ENCODE peak calls at places on chromosomes 16 and 17, in eight cellular contexts. T, L, E, A, H, Q, D and S are unnamed samples.

GRCh38 chr16:24975428-24975889 is 39.7 kb downstream of the ARHGAP17 start:
- DNase-seq in T (no peak), L (no peak), E (no peak), A (no peak), H (no peak), Q (peak), D (peak), S (peak)

GRCh38 chr17:15490634-15491261 is 23.3 kb upstream of the CDRT4 start:
- DNase-seq in T (no peak), L (peak), E (peak), A (peak), H (peak), Q (no peak), D (no peak), S (no peak)

GRCh38 chr17:11880714-11881113 is 116.6 kb downstream of the ZNF18 start:
- DNase-seq in T (peak), L (no peak), E (no peak), A (peak), H (no peak), Q (peak), D (no peak), S (no peak)

GRCh38 chr17:45818041-45818440 is 26.6 kb upstream of the SPPL2C start:
- DNase-seq in T (no peak), L (no peak), E (no peak), A (no peak), H (no peak), Q (no peak), D (no peak), S (no peak)

GRCh38 chr16:268141-269053 is 7.3 kb downstream of the RGS11 start:
- DNase-seq in T (no peak), L (no peak), E (no peak), A (no peak), H (no peak), Q (no peak), D (no peak), S (no peak)

GRCh38 chr17:70375406-70375805 is 206.1 kb downstream of the KCNJ2 start:
- DNase-seq in T (no peak), L (no peak), E (no peak), A (no peak), H (no peak), Q (no peak), D (no peak), S (no peak)

GRCh38 chr16:85149776-85150175 is 37.5 kb upstream of the CIBAR2 start:
- DNase-seq in T (no peak), L (no peak), E (peak), A (no peak), H (no peak), Q (no peak), D (no peak), S (no peak)

GRCh38 chr17:14854691-14855090 is 410.4 kb downstream of the PMP22 start:
- DNase-seq in T (no peak), L (no peak), E (no peak), A (no peak), H (no peak), Q (no peak), D (no peak), S (no peak)

GRCh38 chr17:58415371-58416055 is 1.8 kb downstream of the RNF43 start:
- DNase-seq in T (no peak), L (no peak), E (peak), A (no peak), H (no peak), Q (no peak), D (no peak), S (no peak)

GRCh38 chr16:79183571-79183970 is 417.0 kb downstream of the MAF start:
- DNase-seq in T (no peak), L (no peak), E (no peak), A (no peak), H (no peak), Q (no peak), D (no peak), S (no peak)

GRCh38 chr17:9170822-9171221 is 149.5 kb downstream of the NTN1 start:
- DNase-seq in T (no peak), L (no peak), E (peak), A (no peak), H (no peak), Q (no peak), D (no peak), S (no peak)

GRCh38 chr17:16391451-16391850 is 10.6 kb downstream of the UBB start:
- DNase-seq in T (no peak), L (no peak), E (no peak), A (no peak), H (no peak), Q (no peak), D (no peak), S (no peak)

GRCh38 chr17:58492238-58493121 is 4.3 kb upstream of the HSF5 start:
- DNase-seq in T (no peak), L (no peak), E (no peak), A (peak), H (peak), Q (no peak), D (no peak), S (no peak)

GRCh38 chr17:9022553-9023388 is 1.5 kb downstream of the NTN1 start:
- DNase-seq in T (no peak), L (no peak), E (peak), A (no peak), H (no peak), Q (no peak), D (peak), S (peak)

GRCh38 chr17:19383681-19384470 is 3.1 kb downstream of the MFAP4 start:
- DNase-seq in T (no peak), L (no peak), E (peak), A (no peak), H (no peak), Q (no peak), D (no peak), S (no peak)

GRCh38 chr17:75344664-75345063 is 55.4 kb upstream of the SLC25A19 start:
- DNase-seq in T (no peak), L (no peak), E (no peak), A (peak), H (no peak), Q (peak), D (no peak), S (no peak)

GRCh38 chr17:30228011-30228410 is 7.5 kb downstream of the SLC6A4 start:
- DNase-seq in T (no peak), L (no peak), E (no peak), A (no peak), H (no peak), Q (no peak), D (no peak), S (no peak)

GRCh38 chr17:4327638-4328037 is 38.8 kb downstream of the UBE2G1 start:
- DNase-seq in T (peak), L (no peak), E (no peak), A (peak), H (peak), Q (no peak), D (no peak), S (no peak)

GRCh38 chr17:57808882-57809281 is 41.0 kb downstream of the MRPS23 start:
- DNase-seq in T (no peak), L (no peak), E (no peak), A (no peak), H (no peak), Q (no peak), D (no peak), S (no peak)

GRCh38 chr16:56281256-56281805 is 90.0 kb downstream of the GNAO1 start:
- DNase-seq in T (peak), L (no peak), E (no peak), A (peak), H (peak), Q (no peak), D (peak), S (peak)

GRCh38 chr17:32240745-32241144 is 24.9 kb upstream of the RHBDL3 start:
- DNase-seq in T (no peak), L (no peak), E (no peak), A (no peak), H (peak), Q (no peak), D (no peak), S (no peak)

GRCh38 chr16:83400234-83400633 is 407.5 kb upstream of the HSBP1 start:
- DNase-seq in T (no peak), L (no peak), E (no peak), A (no peak), H (no peak), Q (no peak), D (no peak), S (no peak)

GRCh38 chr17:17812211-17813054 is 24.4 kb downstream of the SREBF1 start:
- DNase-seq in T (peak), L (peak), E (peak), A (peak), H (no peak), Q (peak), D (peak), S (peak)

GRCh38 chr17:75639771-75640555 is 6.7 kb downstream of the SMIM5 start:
- DNase-seq in T (no peak), L (no peak), E (peak), A (no peak), H (no peak), Q (no peak), D (no peak), S (no peak)

GRCh38 chr17:63041722-63042121 is 75.7 kb downstream of the TANC2 start:
- DNase-seq in T (peak), L (no peak), E (no peak), A (no peak), H (no peak), Q (no peak), D (no peak), S (no peak)

GRCh38 chr16:75024591-75024990 is 25.8 kb downstream of the ZNRF1 start:
- DNase-seq in T (no peak), L (no peak), E (no peak), A (no peak), H (no peak), Q (no peak), D (no peak), S (no peak)

GRCh38 chr17:57085448-57086068 is 512 bp downstream of the AKAP1 start:
- DNase-seq in T (peak), L (peak), E (peak), A (peak), H (no peak), Q (peak), D (peak), S (peak)

GRCh38 chr16:66304961-66305360 is 61.5 kb upstream of the CDH5 start:
- DNase-seq in T (no peak), L (no peak), E (no peak), A (no peak), H (no peak), Q (no peak), D (no peak), S (no peak)

GRCh38 chr16:57169327-57169726 is 16.5 kb downstream of the PSME3IP1 start:
- DNase-seq in T (no peak), L (no peak), E (no peak), A (no peak), H (no peak), Q (no peak), D (no peak), S (no peak)

GRCh38 chr16:8885674-8886592 is 3.8 kb downstream of the LITAFD start:
- DNase-seq in T (no peak), L (no peak), E (peak), A (no peak), H (no peak), Q (no peak), D (no peak), S (no peak)

GRCh38 chr17:58181796-58182195 is 10.7 kb upstream of the EPX start:
- DNase-seq in T (no peak), L (no peak), E (no peak), A (no peak), H (no peak), Q (no peak), D (no peak), S (no peak)

GRCh38 chr16:74813109-74813641 is 38.6 kb upstream of the FA2H start:
- DNase-seq in T (peak), L (peak), E (peak), A (peak), H (peak), Q (peak), D (peak), S (peak)

GRCh38 chr16:66902648-66903543 is 15.8 kb downstream of the CDH16 start:
- DNase-seq in T (no peak), L (no peak), E (peak), A (no peak), H (no peak), Q (no peak), D (no peak), S (no peak)

GRCh38 chr17:62617894-62618472 is 9.5 kb upstream of the MRC2 start:
- DNase-seq in T (no peak), L (no peak), E (no peak), A (no peak), H (no peak), Q (no peak), D (no peak), S (no peak)

GRCh38 chr16:50644730-50645129 is 36.4 kb downstream of the SNX20 start:
- DNase-seq in T (peak), L (no peak), E (no peak), A (no peak), H (peak), Q (no peak), D (peak), S (peak)
- TF ChIP-seq CTCF in T (no peak), L (no peak), E (peak), A (peak), H (peak), Q (peak), D (peak), S (peak)

GRCh38 chr17:1460233-1460632 is 4.2 kb upstream of the CRK start:
- DNase-seq in T (peak), L (peak), E (peak), A (no peak), H (no peak), Q (no peak), D (no peak), S (no peak)

GRCh38 chr17:1452836-1453235 is 3.2 kb downstream of the CRK start:
- DNase-seq in T (no peak), L (no peak), E (no peak), A (no peak), H (no peak), Q (no peak), D (no peak), S (no peak)

GRCh38 chr17:1454541-1454940 is 1.5 kb downstream of the CRK start:
- DNase-seq in T (no peak), L (no peak), E (no peak), A (no peak), H (no peak), Q (no peak), D (no peak), S (no peak)

GRCh38 chr17:1455291-1455747 is 713 bp downstream of the CRK start:
- DNase-seq in T (peak), L (peak), E (peak), A (peak), H (peak), Q (peak), D (peak), S (peak)

GRCh38 chr17:1455748-1456599 is at the start of gene CRK:
- DNase-seq in T (peak), L (peak), E (peak), A (peak), H (peak), Q (peak), D (peak), S (peak)
- TF ChIP-seq CTCF in T (no peak), L (no peak), E (no peak), A (no peak), H (peak), Q (no peak), D (no peak), S (no peak)

GRCh38 chr16:16045879-16046278 is 96.5 kb downstream of the ABCC1 start:
- DNase-seq in T (no peak), L (no peak), E (no peak), A (no peak), H (no peak), Q (peak), D (no peak), S (no peak)
- TF ChIP-seq CTCF in T (no peak), L (no peak), E (peak), A (no peak), H (no peak), Q (peak), D (peak), S (no peak)

DNA sequence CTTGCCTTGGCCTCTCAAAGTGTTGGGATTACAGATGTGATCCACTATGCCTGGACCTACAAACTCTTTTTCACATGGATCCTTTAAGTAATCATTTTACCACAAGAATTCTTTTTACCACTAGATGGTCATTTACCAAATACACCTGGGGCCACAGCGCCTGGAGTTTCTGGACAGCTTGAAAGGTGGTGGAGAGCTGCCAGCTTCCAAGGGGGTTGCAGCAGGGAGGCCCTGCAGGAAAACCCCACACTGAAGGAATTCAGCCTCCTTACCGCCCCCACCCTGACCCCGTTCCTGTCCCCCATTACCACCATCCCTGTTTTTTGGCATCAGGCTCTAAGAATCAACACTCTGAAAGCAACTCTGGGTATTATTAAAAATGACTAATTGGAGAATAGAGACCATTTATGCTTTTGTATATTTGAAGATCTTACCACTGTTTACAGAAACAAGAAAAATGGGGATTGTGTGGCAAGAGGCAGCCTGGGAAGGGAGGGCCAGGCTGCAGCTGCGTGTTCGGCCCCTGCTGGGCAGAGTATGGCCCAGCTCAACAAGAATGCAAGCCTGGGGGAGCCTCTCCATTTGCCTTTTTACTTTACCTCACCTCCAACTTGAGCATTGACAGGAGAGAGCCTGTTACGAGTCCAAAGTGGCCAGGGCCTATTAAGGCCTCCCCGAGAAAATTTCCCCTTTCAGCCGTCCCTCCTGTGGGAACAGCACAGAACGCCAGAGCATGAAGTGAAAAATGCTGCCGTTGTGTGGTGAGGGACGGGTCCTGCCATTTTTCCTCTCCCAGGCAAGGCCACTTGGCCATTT is 209.9 kb downstream of the ZFHX3 start:
- DNase-seq in T (no peak), L (no peak), E (no peak), A (no peak), H (no peak), Q (no peak), D (no peak), S (no peak)
- TF ChIP-seq CTCF in T (no peak), L (no peak), E (no peak), A (no peak), H (peak), Q (no peak), D (no peak), S (no peak)

GRCh38 chr16:77767211-77767610 is 21.2 kb upstream of the VAT1L start:
- DNase-seq in T (no peak), L (no peak), E (no peak), A (no peak), H (no peak), Q (no peak), D (no peak), S (no peak)

GRCh38 chr16:77762260-77762659 is 26.1 kb upstream of the VAT1L start:
- DNase-seq in T (no peak), L (no peak), E (no peak), A (no peak), H (no peak), Q (no peak), D (no peak), S (no peak)

GRCh38 chr16:77763994-77764393 is 24.4 kb upstream of the VAT1L start:
- DNase-seq in T (no peak), L (no peak), E (no peak), A (no peak), H (no peak), Q (no peak), D (no peak), S (no peak)

GRCh38 chr16:77767826-77768225 is 20.5 kb upstream of the VAT1L start:
- DNase-seq in T (no peak), L (no peak), E (no peak), A (no peak), H (no peak), Q (no peak), D (no peak), S (no peak)
- TF ChIP-seq CTCF in T (no peak), L (no peak), E (no peak), A (no peak), H (no peak), Q (no peak), D (no peak), S (no peak)

GRCh38 chr16:70453891-70454220 is 539 bp upstream of the FCSK start:
- DNase-seq in T (no peak), L (no peak), E (no peak), A (no peak), H (no peak), Q (no peak), D (no peak), S (no peak)

GRCh38 chr16:70460737-70461261 is 6.4 kb downstream of the FCSK start:
- DNase-seq in T (no peak), L (no peak), E (no peak), A (no peak), H (no peak), Q (no peak), D (no peak), S (no peak)

GRCh38 chr16:70454221-70455034 is at the start of gene FCSK:
- DNase-seq in T (peak), L (no peak), E (peak), A (peak), H (peak), Q (peak), D (peak), S (peak)

GRCh38 chr16:70455910-70456309 is 1.5 kb downstream of the FCSK start:
- DNase-seq in T (no peak), L (no peak), E (no peak), A (no peak), H (no peak), Q (peak), D (no peak), S (no peak)

GRCh38 chr16:70457446-70457845 is 3.1 kb downstream of the FCSK start:
- DNase-seq in T (no peak), L (no peak), E (no peak), A (no peak), H (no peak), Q (no peak), D (no peak), S (no peak)
- TF ChIP-seq CTCF in T (no peak), L (no peak), E (no peak), A (no peak), H (no peak), Q (no peak), D (no peak), S (no peak)

GRCh38 chr17:81986606-81987005 is 9.2 kb downstream of the ASPSCR1 start:
- DNase-seq in T (no peak), L (no peak), E (no peak), A (no peak), H (no peak), Q (no peak), D (no peak), S (no peak)

GRCh38 chr17:81984773-81985410 is 7.5 kb downstream of the ASPSCR1 start:
- DNase-seq in T (no peak), L (no peak), E (no peak), A (no peak), H (no peak), Q (no peak), D (no peak), S (no peak)

GRCh38 chr17:81983011-81983638 is 5.7 kb downstream of the ASPSCR1 start:
- DNase-seq in T (no peak), L (no peak), E (no peak), A (no peak), H (no peak), Q (no peak), D (no peak), S (no peak)

GRCh38 chr17:81980752-81981239 is 3.4 kb downstream of the ASPSCR1 start:
- DNase-seq in T (no peak), L (no peak), E (no peak), A (no peak), H (no peak), Q (no peak), D (no peak), S (no peak)

GRCh38 chr17:81983639-81984373 is 6.4 kb downstream of the ASPSCR1 start:
- DNase-seq in T (no peak), L (no peak), E (no peak), A (no peak), H (no peak), Q (no peak), D (no peak), S (no peak)
- TF ChIP-seq CTCF in T (no peak), L (no peak), E (no peak), A (no peak), H (no peak), Q (no peak), D (no peak), S (no peak)

DNA sequence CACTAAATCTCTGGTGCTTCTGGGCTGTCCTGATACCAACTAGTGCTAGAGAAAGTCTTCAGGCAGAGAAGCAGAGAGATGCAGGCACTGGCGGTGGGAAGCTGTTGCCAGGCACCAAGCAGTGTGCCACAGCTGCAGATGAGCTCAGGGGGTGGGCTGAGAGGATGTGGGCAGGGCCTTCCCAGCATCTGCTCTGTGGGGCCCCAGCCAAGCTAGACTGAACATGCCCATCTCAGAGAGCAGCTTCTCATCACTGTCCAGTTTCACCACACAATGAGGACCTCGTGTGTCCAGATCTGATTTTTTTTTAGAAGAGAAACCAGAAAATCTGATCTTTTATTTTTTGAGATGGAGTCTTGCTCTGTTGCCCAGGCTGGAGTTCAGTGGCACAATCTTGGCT is 17.1 kb downstream of the PSKH1 start:
- DNase-seq in T (no peak), L (no peak), E (no peak), A (no peak), H (no peak), Q (peak), D (no peak), S (no peak)
- TF ChIP-seq CTCF in T (no peak), L (no peak), E (no peak), A (no peak), H (no peak), Q (no peak), D (no peak), S (no peak)